ENCODE peak calls at places on chromosomes 5 and 9, in six cellular contexts. P is SK-N-SH, Y is K562, Q is H1, A is GM12878, G is mammary epithelial cell. C is an unnamed sample. For H3K27me3, the result is how much of the 10 kb centered on the place peaks cover.

GRCh38 chr5:38673671-38674071 is 117.2 kb upstream of the LIFR start:
- DNase-seq in Y (no peak), Q (no peak), P (no peak), A (no peak), G (peak), C (no peak)

GRCh38 chr5:135714126-135714894 is 120.2 kb upstream of the SLC25A48 start:
- DNase-seq in A (no peak), G (no peak), Y (no peak), P (no peak), Q (no peak), C (no peak)

GRCh38 chr9:114007991-114008666 is 70.0 kb downstream of the AMBP start:
- DNase-seq in Q (no peak), P (no peak), Y (no peak), A (no peak), G (no peak), C (no peak)

GRCh38 chr9:34486572-34486971 is 28.0 kb downstream of the DNAI1 start:
- DNase-seq in P (no peak), Q (no peak), A (no peak), G (no peak), Y (no peak), C (no peak)

GRCh38 chr9:138100711-138101349 is 223.2 kb downstream of the CACNA1B start:
- DNase-seq in A (no peak), Y (no peak), G (no peak), P (peak), Q (no peak), C (no peak)

GRCh38 chr9:134552349-134552990 is 89.1 kb upstream of the COL5A1 start:
- DNase-seq in P (no peak), Y (no peak), G (no peak), Q (no peak), A (no peak), C (no peak)

GRCh38 chr5:76606665-76607064 is 16.5 kb downstream of the F2RL2 start:
- DNase-seq in Y (no peak), G (no peak), Q (no peak), P (no peak), A (no peak), C (no peak)

GRCh38 chr5:45454114-45454513 is 242.1 kb downstream of the HCN1 start:
- DNase-seq in G (no peak), A (no peak), Q (no peak), P (peak), Y (no peak), C (no peak)

GRCh38 chr5:163730206-163730782 is 224.9 kb downstream of the MAT2B start:
- DNase-seq in Y (no peak), A (no peak), G (no peak), Q (no peak), P (no peak), C (no peak)

GRCh38 chr5:125176005-125176390 is 429.6 kb upstream of the ZNF608 start:
- DNase-seq in Q (no peak), Y (no peak), A (no peak), P (no peak), G (no peak), C (no peak)

GRCh38 chr5:1761453-1761755 is 38.2 kb downstream of the MRPL36 start:
- DNase-seq in Q (no peak), A (no peak), P (no peak), G (no peak), Y (no peak), C (no peak)

GRCh38 chr9:87878930-87879603 is 3.6 kb upstream of the SPATA31E1 start:
- DNase-seq in Y (no peak), Q (no peak), A (no peak), G (peak), P (no peak), C (peak)

GRCh38 chr5:11293523-11293922 is 532.5 kb upstream of the DAP start:
- DNase-seq in G (no peak), P (no peak), Q (no peak), Y (no peak), A (no peak), C (no peak)

GRCh38 chr5:159663986-159664385 is 252.3 kb upstream of the ADRA1B start:
- DNase-seq in Q (no peak), P (no peak), G (no peak), A (no peak), Y (no peak), C (no peak)

GRCh38 chr9:127595606-127596005 is 16.5 kb upstream of the STXBP1 start:
- DNase-seq in G (no peak), Y (no peak), A (no peak), Q (no peak), P (no peak), C (no peak)

GRCh38 chr5:140327589-140327988 is 18.8 kb downstream of the HBEGF start:
- DNase-seq in Q (no peak), Y (no peak), A (no peak), P (no peak), G (no peak), C (no peak)

GRCh38 chr5:67541869-67542268 is 345.3 kb upstream of the CD180 start:
- DNase-seq in Q (no peak), Y (no peak), P (no peak), A (no peak), G (no peak), C (no peak)

GRCh38 chr9:4689687-4690104 is 10.3 kb downstream of the CDC37L1 start:
- DNase-seq in Q (no peak), A (peak), G (peak), P (no peak), Y (no peak), C (no peak)

GRCh38 chr5:74575741-74576538 is 64.6 kb downstream of the ENC1 start:
- DNase-seq in Q (no peak), G (peak), Y (no peak), P (no peak), A (no peak), C (peak)
- H3K4me2 ChIP-seq in Q (no peak), G (peak), Y (no peak), P (peak), A (peak), C (peak)

DNA sequence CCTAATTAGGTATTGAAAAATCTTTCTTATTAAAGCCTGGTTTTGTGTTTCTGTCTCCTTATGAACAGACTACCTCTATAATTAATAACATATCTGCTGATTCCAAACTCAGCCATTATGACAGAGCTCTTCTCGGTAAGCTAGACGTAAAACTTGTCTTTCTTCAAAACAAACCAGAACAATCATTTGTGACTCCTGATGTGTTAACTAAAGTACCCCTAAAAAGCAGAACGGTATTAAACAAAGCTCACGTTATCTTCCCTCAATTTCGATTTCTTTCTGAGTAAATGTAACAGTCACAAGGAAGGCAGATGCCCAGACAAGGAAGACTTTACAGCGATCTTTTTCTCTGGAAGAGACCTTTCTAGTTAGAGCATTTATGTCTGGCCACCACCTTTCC is 1.8 kb downstream of the SEMA5A start:
- DNase-seq in A (no peak), Q (no peak), G (no peak), P (no peak), Y (no peak), C (no peak)
- H3K27me3 ChIP-seq in A (under half), Q (under half), G (under half), P (under half), Y (under half), C (under half)

GRCh38 chr9:133163559-133164208 is at the start of gene GBGT1:
- DNase-seq in Y (peak), G (no peak), Q (no peak), A (no peak), P (peak), C (peak)
- TF ChIP-seq CTCF in Y (no peak), G (no peak), Q (no peak), A (no peak), P (no peak), C (no peak)

GRCh38 chr9:76530458-76531100 is 71.6 kb downstream of the GCNT1 start:
- DNase-seq in Q (no peak), P (no peak), G (no peak), Y (no peak), A (no peak), C (peak)
- H3K4me2 ChIP-seq in Q (no peak), P (peak), G (peak), Y (no peak), A (peak), C (peak)

GRCh38 chr9:124006448-124007156 is 5.0 kb upstream of the LHX2 start:
- DNase-seq in G (no peak), A (no peak), Q (no peak), P (no peak), Y (no peak), C (no peak)

GRCh38 chr9:124007157-124007460 is 4.5 kb upstream of the LHX2 start:
- DNase-seq in A (no peak), P (no peak), Y (no peak), Q (no peak), G (no peak), C (no peak)

GRCh38 chr9:124003636-124004349 is 7.8 kb upstream of the LHX2 start:
- DNase-seq in Y (no peak), P (no peak), Q (no peak), G (no peak), A (no peak), C (no peak)

GRCh38 chr9:124004608-124005007 is 7.0 kb upstream of the LHX2 start:
- DNase-seq in P (no peak), Y (no peak), Q (no peak), G (no peak), A (no peak), C (no peak)

GRCh38 chr9:124005372-124005771 is 6.2 kb upstream of the LHX2 start:
- DNase-seq in G (no peak), P (no peak), Y (no peak), A (no peak), Q (no peak), C (no peak)
- H3K27me3 ChIP-seq in G (half or more), P (half or more), Y (half or more), A (half or more), Q (half or more), C (half or more)

GRCh38 chr5:143448518-143448917 is 45.0 kb upstream of the NR3C1 start:
- DNase-seq in Y (no peak), Q (no peak), P (no peak), G (no peak), A (no peak), C (no peak)
- TF ChIP-seq CTCF in Y (peak), Q (peak), P (no peak), G (no peak), A (no peak), C (no peak)

DNA sequence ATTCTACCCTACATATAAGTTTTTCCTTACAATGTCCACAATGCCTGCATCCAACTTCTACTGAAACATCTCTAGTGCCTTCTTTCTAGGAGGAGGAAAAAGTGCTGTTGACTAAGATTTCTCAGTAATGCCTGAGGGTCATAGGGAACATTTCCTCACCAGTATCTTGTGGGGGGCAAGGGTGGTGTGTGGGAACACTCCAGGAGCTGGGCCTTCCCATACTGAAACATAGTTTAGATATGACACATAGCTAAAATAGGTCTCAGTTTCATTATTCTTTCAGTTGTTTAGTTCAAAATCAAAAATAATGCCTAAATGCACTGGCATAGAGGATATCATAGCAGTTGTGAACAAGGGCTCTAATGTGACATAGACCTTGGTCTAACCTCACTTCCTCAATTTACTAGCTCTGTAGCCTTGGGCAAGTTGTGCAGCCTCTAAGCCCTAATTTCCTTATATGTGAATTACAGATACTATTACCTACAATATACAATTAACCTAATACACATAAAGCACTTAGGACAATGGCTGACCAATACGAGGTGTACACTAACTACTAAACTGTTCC is 66.1 kb downstream of the HAPLN1 start:
- DNase-seq in A (no peak), Y (no peak), P (no peak), Q (no peak), G (peak), C (no peak)
- H3K4me2 ChIP-seq in A (no peak), Y (no peak), P (no peak), Q (no peak), G (no peak), C (no peak)

GRCh38 chr9:135663451-135663770 is 302 bp downstream of the LCN9 start:
- DNase-seq in Y (no peak), Q (no peak), G (no peak), P (peak), A (no peak), C (no peak)
- H3K27me3 ChIP-seq in Y (half or more), Q (under half), G (under half), P (under half), A (under half), C (under half)